ENCODE peak calls at places on chromosomes 4 and X, in eight cellular contexts. O is colonic mucosa, L is adrenal gland, Y is coronary artery, Q is spleen, U is endodermal cell, T is psoas muscle, K is PC-9. J is an unnamed sample.

GRCh38 chrX:140712413-140713173 is 3.0 kb downstream of the LINC00632 start:
- DNase-seq in O (peak), L (no peak), Y (peak), Q (no peak), U (peak), T (peak), K (no peak), J (peak)

GRCh38 chr4:1715002-1715761 is 3.1 kb upstream of the SLBP start:
- DNase-seq in O (no peak), L (no peak), Y (no peak), Q (peak), U (no peak), T (no peak), K (no peak), J (no peak)

GRCh38 chr4:138576684-138577083 is 334.5 kb upstream of the SLC7A11 start:
- DNase-seq in O (no peak), L (no peak), Y (no peak), Q (no peak), U (peak), T (no peak), K (no peak), J (no peak)

GRCh38 chr4:185318679-185319078 is 77.0 kb downstream of the LRP2BP start:
- DNase-seq in O (no peak), L (no peak), Y (no peak), Q (no peak), U (peak), T (no peak), K (peak), J (no peak)

GRCh38 chr4:119025916-119026661 is 109.5 kb upstream of the MYOZ2 start:
- DNase-seq in O (no peak), L (peak), Y (peak), Q (no peak), U (no peak), T (peak), K (peak), J (no peak)

GRCh38 chr4:79964715-79965345 is 108.2 kb downstream of the ANTXR2 start:
- DNase-seq in O (no peak), L (no peak), Y (no peak), Q (peak), U (peak), T (no peak), K (no peak), J (no peak)

GRCh38 chr4:118974758-118975157 is 86.1 kb downstream of the SYNPO2 start:
- DNase-seq in O (no peak), L (no peak), Y (no peak), Q (no peak), U (no peak), T (no peak), K (no peak), J (no peak)

GRCh38 chrX:55120767-55121358 is 32.0 kb downstream of the PAGE2 start:
- DNase-seq in O (no peak), L (no peak), Y (no peak), Q (no peak), U (peak), T (no peak), K (no peak), J (no peak)

GRCh38 chr4:23245196-23245595 is 552.5 kb downstream of the GBA3 start:
- DNase-seq in O (no peak), L (no peak), Y (no peak), Q (no peak), U (no peak), T (no peak), K (no peak), J (no peak)

GRCh38 chr4:176270669-176271068 is 1.6 kb upstream of the ASB5 start:
- DNase-seq in O (no peak), L (no peak), Y (no peak), Q (no peak), U (no peak), T (peak), K (peak), J (no peak)

GRCh38 chrX:136880003-136880451 is 498 bp downstream of the RBMX start:
- DNase-seq in O (no peak), L (peak), Y (no peak), Q (peak), U (peak), T (peak), K (no peak), J (peak)

GRCh38 chrX:127038065-127038464 is 218.5 kb downstream of the PRR32 start:
- DNase-seq in O (no peak), L (no peak), Y (no peak), Q (no peak), U (no peak), T (no peak), K (no peak), J (no peak)

GRCh38 chr4:189059996-189060570 is 880.6 kb upstream of the FRG1 start:
- DNase-seq in O (no peak), L (no peak), Y (no peak), Q (no peak), U (no peak), T (no peak), K (no peak), J (no peak)

GRCh38 chr4:59060002-59060846 is 1950.0 kb upstream of the IGFBP7 start:
- DNase-seq in O (no peak), L (no peak), Y (no peak), Q (peak), U (no peak), T (no peak), K (no peak), J (no peak)

GRCh38 chr4:152325831-152326230 is 210.1 kb downstream of the FBXW7 start:
- DNase-seq in O (no peak), L (no peak), Y (no peak), Q (no peak), U (no peak), T (no peak), K (peak), J (no peak)

GRCh38 chr4:26525136-26525535 is 34.9 kb upstream of the CCKAR start:
- DNase-seq in O (no peak), L (no peak), Y (no peak), Q (no peak), U (no peak), T (no peak), K (no peak), J (no peak)

GRCh38 chrX:137479394-137479793 is 86.5 kb upstream of the ZIC3 start:
- DNase-seq in O (no peak), L (no peak), Y (no peak), Q (no peak), U (no peak), T (no peak), K (no peak), J (no peak)

GRCh38 chr4:159131564-159131963 is 28.7 kb downstream of the RAPGEF2 start:
- DNase-seq in O (no peak), L (no peak), Y (no peak), Q (no peak), U (no peak), T (no peak), K (no peak), J (no peak)

GRCh38 chr4:28350485-28350884 is 1489.8 kb downstream of the STIM2 start:
- DNase-seq in O (no peak), L (no peak), Y (no peak), Q (no peak), U (no peak), T (no peak), K (no peak), J (no peak)

GRCh38 chr4:22473268-22473667 is 42.6 kb downstream of the ADGRA3 start:
- DNase-seq in O (no peak), L (no peak), Y (no peak), Q (no peak), U (no peak), T (no peak), K (peak), J (no peak)

GRCh38 chrX:46444011-46444410 is 101.2 kb downstream of the ZNF674 start:
- DNase-seq in O (no peak), L (peak), Y (no peak), Q (no peak), U (peak), T (no peak), K (peak), J (no peak)

GRCh38 chr4:82469776-82470345 is 39.5 kb downstream of the ENOPH1 start:
- DNase-seq in O (no peak), L (peak), Y (no peak), Q (no peak), U (peak), T (no peak), K (no peak), J (no peak)

GRCh38 chr4:97081951-97082350 is 1061.3 kb downstream of the STPG2 start:
- DNase-seq in O (no peak), L (no peak), Y (no peak), Q (no peak), U (no peak), T (no peak), K (no peak), J (no peak)

GRCh38 chr4:151199496-151200190 is 77.3 kb upstream of the PRSS48 start:
- DNase-seq in O (no peak), L (no peak), Y (no peak), Q (no peak), U (no peak), T (no peak), K (no peak), J (no peak)
- H3K27ac ChIP-seq in O (no peak), L (no peak), Y (peak), Q (no peak), U (no peak), T (no peak), K (no peak), J (no peak)

DNA sequence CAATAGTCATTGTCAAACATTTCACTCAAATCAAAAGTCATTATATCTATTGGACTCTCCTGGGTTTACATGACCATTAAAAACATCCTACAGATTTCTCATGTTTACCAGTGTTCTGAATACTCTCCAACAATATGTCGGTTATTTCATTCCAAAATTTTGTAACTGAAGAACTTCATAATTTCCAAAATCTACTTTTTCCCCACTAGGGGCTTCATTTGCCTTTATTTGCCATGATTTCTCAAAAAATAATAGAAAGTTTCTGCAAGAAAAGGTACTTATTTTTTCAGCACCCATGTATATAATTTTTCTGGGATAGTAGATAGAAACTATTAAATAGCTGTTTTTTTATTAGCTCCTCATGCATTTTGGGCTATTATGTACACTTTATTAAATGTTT is 49.0 kb downstream of the PRDM5 start:
- DNase-seq in O (no peak), L (no peak), Y (no peak), Q (no peak), U (no peak), T (no peak), K (no peak), J (no peak)
- TF ChIP-seq CTCF in O (no peak), L (no peak), Y (no peak), Q (no peak), U (peak), T (no peak), K (no peak), J (no peak)

DNA sequence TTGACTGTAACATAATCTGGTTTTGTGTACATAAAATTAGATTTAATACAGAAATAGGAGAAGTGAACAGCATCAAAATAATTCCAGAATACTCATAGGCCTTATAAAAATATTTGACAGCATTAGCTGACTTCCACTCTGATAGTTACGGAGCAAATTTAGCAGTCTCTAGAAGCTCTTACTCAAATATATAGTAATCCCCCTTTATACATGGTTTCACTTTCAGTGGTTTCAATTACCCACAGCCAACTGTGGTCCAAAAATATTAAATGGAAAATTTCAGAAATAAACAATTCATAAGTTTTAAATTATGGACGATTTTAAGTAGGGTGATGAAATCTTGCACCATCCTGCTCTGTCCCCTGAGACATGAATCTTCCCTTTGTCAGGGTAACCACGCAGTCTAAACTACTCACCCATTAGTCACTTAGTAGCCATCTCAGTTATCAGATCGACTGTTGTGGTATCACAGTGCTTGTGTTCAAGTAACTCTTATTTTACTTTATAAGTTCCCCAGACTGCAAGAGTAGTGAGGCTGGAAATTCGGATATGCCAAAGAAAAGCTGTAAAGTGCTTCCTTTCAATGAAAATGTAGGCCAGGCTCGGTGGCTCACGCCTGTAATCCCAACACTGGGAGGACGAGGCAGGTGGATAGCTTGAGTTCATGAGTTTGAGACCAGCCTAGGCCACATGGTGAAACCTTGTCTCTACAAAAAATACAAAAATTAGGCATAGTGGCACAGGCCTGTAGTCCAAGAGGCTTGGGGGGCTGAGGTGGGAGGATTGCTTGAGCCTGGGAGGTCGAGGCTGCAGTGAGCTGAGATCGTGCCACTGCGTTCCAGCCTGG is 17.2 kb upstream of the RTL9 start:
- DNase-seq in O (no peak), L (no peak), Y (no peak), Q (no peak), U (no peak), T (no peak), K (peak), J (no peak)
- H3K27ac ChIP-seq in O (no peak), L (no peak), Y (no peak), Q (no peak), U (no peak), T (no peak), K (peak), J (no peak)

GRCh38 chrX:2650037-2650436 is 41.1 kb upstream of the CD99 start:
- DNase-seq in O (no peak), L (no peak), Y (no peak), Q (no peak), U (no peak), T (no peak), K (no peak), J (no peak)

GRCh38 chrX:2650865-2651264 is 40.2 kb upstream of the CD99 start:
- DNase-seq in O (no peak), L (no peak), Y (no peak), Q (no peak), U (no peak), T (no peak), K (no peak), J (no peak)

GRCh38 chrX:2654436-2655340 is 36.4 kb upstream of the CD99 start:
- DNase-seq in O (peak), L (no peak), Y (no peak), Q (no peak), U (peak), T (no peak), K (peak), J (no peak)

GRCh38 chrX:2656243-2656836 is 34.8 kb upstream of the CD99 start:
- DNase-seq in O (no peak), L (no peak), Y (no peak), Q (no peak), U (peak), T (no peak), K (no peak), J (no peak)

GRCh38 chrX:2652106-2652505 is 39.0 kb upstream of the CD99 start:
- DNase-seq in O (no peak), L (no peak), Y (no peak), Q (no peak), U (peak), T (no peak), K (no peak), J (no peak)
- TF ChIP-seq CTCF in O (no peak), L (no peak), Y (no peak), Q (no peak), U (peak), T (no peak), K (peak), J (no peak)

DNA sequence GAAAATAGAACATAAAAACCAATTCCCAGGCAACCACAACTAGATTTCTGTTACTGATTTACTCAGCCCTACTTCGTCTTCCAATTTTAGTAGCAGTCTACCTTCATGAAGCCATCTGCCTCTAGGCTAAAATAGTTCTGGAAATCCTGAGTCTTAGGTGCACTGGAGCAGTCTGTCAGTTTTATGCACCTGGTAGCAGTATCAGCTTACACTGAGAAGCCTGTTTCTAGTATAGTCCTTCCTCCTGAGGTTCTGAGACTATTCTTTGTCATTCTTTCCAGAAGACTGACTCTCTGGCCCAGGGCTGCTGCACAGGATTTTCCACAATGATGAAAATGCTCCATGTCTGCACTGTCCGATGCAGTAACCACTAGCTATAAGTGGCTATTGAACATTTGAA is 16.9 kb upstream of the HPRT1 start:
- DNase-seq in O (no peak), L (no peak), Y (no peak), Q (no peak), U (no peak), T (no peak), K (no peak), J (no peak)
- H3K27ac ChIP-seq in O (no peak), L (no peak), Y (no peak), Q (no peak), U (no peak), T (no peak), K (no peak), J (no peak)

GRCh38 chrX:47683171-47684145 is 24.5 kb upstream of the UXT start:
- DNase-seq in O (no peak), L (no peak), Y (no peak), Q (peak), U (no peak), T (no peak), K (no peak), J (no peak)
- TF ChIP-seq CTCF in O (no peak), L (no peak), Y (no peak), Q (no peak), U (no peak), T (no peak), K (no peak), J (no peak)

DNA sequence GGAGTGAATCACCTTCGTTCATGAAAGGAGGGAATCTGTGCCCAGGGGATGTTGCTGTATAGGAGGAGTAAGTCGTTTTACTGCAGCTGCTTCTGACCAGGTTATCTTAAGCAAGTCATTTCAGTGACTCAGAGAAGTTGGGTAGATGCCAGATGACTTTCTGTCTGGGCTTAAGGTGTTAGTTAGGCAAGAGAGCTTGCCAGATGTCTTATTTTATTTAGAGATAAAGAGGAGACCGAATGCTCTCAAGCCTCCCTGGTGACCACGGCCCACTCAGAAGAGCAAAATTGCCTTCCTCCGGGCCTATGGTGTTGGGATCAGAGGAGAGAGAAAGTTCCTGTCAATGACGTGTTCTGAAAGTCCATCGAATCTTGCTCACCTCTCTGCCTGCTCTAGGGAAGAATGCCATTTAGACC is 16.3 kb upstream of the ZNF827 start:
- DNase-seq in O (peak), L (no peak), Y (no peak), Q (no peak), U (no peak), T (no peak), K (peak), J (no peak)
- H3K27ac ChIP-seq in O (no peak), L (no peak), Y (no peak), Q (no peak), U (no peak), T (no peak), K (peak), J (no peak)

GRCh38 chr4:125314676-125315570 is at the start of gene FAT4:
- DNase-seq in O (peak), L (peak), Y (peak), Q (peak), U (peak), T (peak), K (peak), J (no peak)

GRCh38 chr4:125317526-125317880 is 2.7 kb downstream of the FAT4 start:
- DNase-seq in O (peak), L (peak), Y (peak), Q (peak), U (peak), T (peak), K (no peak), J (no peak)

GRCh38 chr4:125315571-125316390 is 1.0 kb downstream of the FAT4 start:
- DNase-seq in O (peak), L (peak), Y (peak), Q (peak), U (peak), T (peak), K (no peak), J (no peak)

GRCh38 chr4:125316391-125316780 is 1.6 kb downstream of the FAT4 start:
- DNase-seq in O (peak), L (no peak), Y (peak), Q (peak), U (peak), T (peak), K (no peak), J (no peak)

DNA sequence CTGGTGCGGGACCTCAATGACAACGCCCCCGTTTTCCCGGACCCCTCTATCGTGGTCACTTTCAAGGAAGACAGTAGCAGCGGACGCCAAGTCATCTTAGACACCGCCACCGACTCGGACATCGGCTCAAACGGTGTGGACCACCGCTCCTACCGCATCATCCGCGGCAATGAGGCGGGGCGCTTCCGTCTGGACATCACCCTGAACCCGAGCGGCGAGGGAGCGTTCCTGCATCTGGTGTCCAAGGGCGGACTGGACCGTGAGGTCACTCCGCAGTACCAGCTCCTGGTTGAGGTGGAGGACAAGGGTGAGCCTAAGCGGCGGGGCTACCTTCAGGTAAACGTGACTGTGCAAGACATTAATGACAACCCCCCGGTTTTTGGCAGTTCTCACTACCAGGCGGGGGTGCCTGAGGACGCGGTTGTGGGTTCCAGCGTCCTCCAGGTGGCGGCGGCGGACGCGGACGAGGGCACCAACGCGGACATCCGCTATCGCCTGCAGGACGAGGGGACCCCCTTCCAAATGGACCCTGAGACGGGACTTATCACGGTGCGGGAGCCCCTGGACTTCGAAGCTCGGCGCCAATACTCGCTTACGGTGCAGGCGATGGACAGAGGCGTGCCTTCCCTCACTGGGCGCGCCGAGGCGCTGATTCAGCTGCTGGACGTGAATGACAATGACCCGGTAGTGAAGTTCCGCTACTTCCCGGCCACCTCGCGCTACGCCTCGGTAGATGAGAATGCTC is 2.2 kb downstream of the FAT4 start:
- DNase-seq in O (peak), L (no peak), Y (peak), Q (peak), U (peak), T (peak), K (no peak), J (no peak)
- TF ChIP-seq CTCF in O (no peak), L (peak), Y (peak), Q (no peak), U (no peak), T (no peak), K (no peak), J (no peak)